ENCODE peak calls at places on chromosomes 3 and 15, in six cellular contexts. G, J, K, E, V and Z are unnamed samples.
A peak's percentile ranks its signal among the peaks of the same experiment; 100 is the strongest.

GRCh38 chr3:146241523-146242240 is 9.2 kb downstream of the PLSCR4 start:
- DNase-seq in E (no peak), G (no peak), V (no peak), K (no peak), J (no peak), Z (no peak)

GRCh38 chr3:185796431-185797107 is 28.3 kb downstream of the IGF2BP2 start:
- DNase-seq in J (no peak), G (peak; percentile 89), E (no peak), K (no peak), V (peak; percentile 71), Z (no peak)

GRCh38 chr15:74238984-74239645 is 3.0 kb downstream of the CCDC33 start:
- DNase-seq in V (no peak), K (no peak), J (no peak), E (no peak), G (no peak), Z (no peak)

GRCh38 chr15:47870956-47871625 is 153.8 kb downstream of the SEMA6D start:
- DNase-seq in G (peak; percentile 57), E (no peak), J (no peak), K (no peak), V (peak; percentile 24), Z (no peak)

GRCh38 chr3:117059054-117059989 is 349.7 kb downstream of the TUSC7 start:
- DNase-seq in K (no peak), V (peak; percentile 14), E (no peak), G (peak; percentile 54), J (no peak), Z (no peak)

GRCh38 chr15:65330934-65331645 is 26.6 kb downstream of the RNU5B-1 start:
- DNase-seq in G (no peak), J (no peak), V (no peak), E (no peak), K (no peak), Z (peak; percentile 55)

GRCh38 chr3:59424268-59425010 is 374.6 kb upstream of the CFAP20DC start:
- DNase-seq in K (peak; percentile 34), E (peak; percentile 55), G (peak; percentile 30), V (no peak), J (peak; percentile 40), Z (no peak)

GRCh38 chr3:13187593-13187992 is 114.4 kb upstream of the IQSEC1 start:
- DNase-seq in J (no peak), V (no peak), K (no peak), E (no peak), G (no peak), Z (no peak)

GRCh38 chr3:123379041-123379830 is 69.7 kb downstream of the ADCY5 start:
- DNase-seq in V (no peak), J (no peak), G (no peak), E (no peak), K (no peak), Z (no peak)

GRCh38 chr3:57755368-57756021 is 614 bp upstream of the SLMAP start:
- DNase-seq in G (peak; percentile 79), V (peak; percentile 42), J (peak; percentile 9), E (peak; percentile 49), K (peak; percentile 16), Z (peak; percentile 80)

GRCh38 chr3:165159760-165160421 is 36.3 kb downstream of the SLITRK3 start:
- DNase-seq in V (no peak), K (no peak), G (no peak), E (no peak), J (no peak), Z (no peak)

GRCh38 chr3:171306631-171307030 is 153.6 kb downstream of the TNIK start:
- DNase-seq in E (no peak), G (peak; percentile 69), K (no peak), J (no peak), V (peak; percentile 96), Z (no peak)

GRCh38 chr15:58396181-58396580 is 35.6 kb upstream of the LIPC start:
- DNase-seq in V (peak; percentile 89), E (no peak), J (no peak), G (peak; percentile 73), K (no peak), Z (no peak)

GRCh38 chr3:52406791-52407510 is 38.0 kb downstream of the SEMA3G start:
- DNase-seq in E (no peak), J (no peak), V (no peak), G (no peak), K (no peak), Z (peak; percentile 63)

GRCh38 chr3:79032686-79033318 is 735.0 kb downstream of the ROBO1 start:
- DNase-seq in K (no peak), G (peak; percentile 72), E (no peak), J (no peak), V (peak; percentile 48), Z (no peak)

GRCh38 chr3:49661281-49661680 is 12.9 kb upstream of the APEH start:
- DNase-seq in V (no peak), K (no peak), E (no peak), G (peak; percentile 26), J (no peak), Z (no peak)

GRCh38 chr15:67824900-67825879 is at the start of gene SKOR1:
- DNase-seq in J (no peak), K (no peak), V (no peak), E (no peak), G (peak; percentile 23), Z (peak; percentile 64)

GRCh38 chr3:52289747-52290595 is 2.3 kb downstream of the GLYCTK start:
- DNase-seq in E (no peak), J (no peak), G (no peak), V (no peak), K (no peak), Z (peak; percentile 76)

GRCh38 chr3:144529562-144529961 is 557.9 kb downstream of the DIPK2A start:
- DNase-seq in K (no peak), E (no peak), V (no peak), G (no peak), J (no peak), Z (no peak)

GRCh38 chr15:90839187-90840071 is 29.0 kb upstream of the FURIN start:
- DNase-seq in J (no peak), V (no peak), G (no peak), E (no peak), K (peak; percentile 86), Z (peak; percentile 87)

GRCh38 chr3:180351601-180352000 is 250.4 kb upstream of the TTC14 start:
- DNase-seq in E (no peak), V (no peak), G (no peak), K (no peak), J (no peak), Z (no peak)

GRCh38 chr15:58752716-58753115 is 3.2 kb upstream of the ADAM10 start:
- DNase-seq in G (no peak), V (no peak), J (no peak), K (no peak), E (no peak), Z (no peak)

GRCh38 chr3:105368575-105369500 is 2.1 kb downstream of the ALCAM start:
- DNase-seq in K (peak; percentile 91), J (peak; percentile 86), V (no peak), E (peak; percentile 74), G (peak; percentile 73), Z (peak; percentile 88)

GRCh38 chr3:99690761-99691369 is 52.5 kb downstream of the COL8A1 start:
- DNase-seq in G (no peak), K (no peak), V (no peak), J (no peak), E (no peak), Z (no peak)

GRCh38 chr3:136818851-136819783 is at the start of gene SLC35G2:
- DNase-seq in V (peak; percentile 75), K (peak; percentile 38), G (peak; percentile 88), E (peak; percentile 11), J (no peak), Z (peak; percentile 83)